ENCODE peak calls at places on chromosomes 4 and X, in seven cellular contexts. X is brain microvascular endothelial cell, M is fibroblast of lung, B is BJ, N is heart left ventricle, L is stomach, R is fibroblast of mammary gland. V is an unnamed sample.

GRCh38 chr4:3775011-3775410 is 8.8 kb downstream of the ADRA2C start:
- DNase-seq in M (no peak), B (no peak), L (no peak), N (no peak), X (no peak), R (no peak), V (no peak)

GRCh38 chr4:112748352-112748900 is 111.5 kb downstream of the LARP7 start:
- DNase-seq in N (no peak), M (no peak), L (no peak), X (no peak), B (no peak), R (no peak), V (no peak)

GRCh38 chr4:85637778-85638177 is 162.8 kb downstream of the ARHGAP24 start:
- DNase-seq in N (no peak), B (no peak), M (no peak), X (no peak), L (no peak), R (no peak), V (no peak)

GRCh38 chrX:42096262-42096939 is 173.0 kb upstream of the CASK start:
- DNase-seq in N (peak), R (peak), B (peak), L (peak), X (peak), M (peak), V (peak)

GRCh38 chr4:7190278-7190594 is 2.1 kb upstream of the SORCS2 start:
- DNase-seq in M (no peak), R (no peak), B (no peak), L (no peak), X (no peak), N (no peak), V (no peak)

GRCh38 chr4:128715616-128716015 is 93.9 kb upstream of the JADE1 start:
- DNase-seq in R (peak), L (no peak), X (no peak), N (no peak), M (peak), B (peak), V (no peak)

GRCh38 chr4:185811509-185812364 is at the start of gene SORBS2:
- DNase-seq in R (peak), B (no peak), N (no peak), M (peak), L (peak), X (peak), V (no peak)

GRCh38 chr4:124334119-124334518 is 378.4 kb downstream of the ANKRD50 start:
- DNase-seq in N (no peak), B (peak), R (peak), M (peak), L (no peak), X (peak), V (peak)

GRCh38 chr4:142645478-142646108 is 200.5 kb downstream of the INPP4B start:
- DNase-seq in X (peak), R (no peak), N (peak), B (no peak), L (no peak), M (peak), V (no peak)

GRCh38 chr4:53801373-53801772 is 210.1 kb upstream of the LNX1 start:
- DNase-seq in B (no peak), M (no peak), N (no peak), L (no peak), R (no peak), X (no peak), V (no peak)

GRCh38 chr4:125833-126232 is 1.5 kb downstream of the ZNF718 start:
- DNase-seq in L (no peak), R (no peak), X (no peak), N (no peak), M (no peak), B (no peak), V (no peak)

GRCh38 chr4:53478671-53479456 is 101.4 kb downstream of the FIP1L1 start:
- DNase-seq in L (no peak), M (peak), B (peak), R (peak), N (no peak), X (peak), V (peak)

GRCh38 chr4:18568600-18568999 is 547.0 kb upstream of the LCORL start:
- DNase-seq in L (no peak), X (no peak), M (no peak), B (no peak), R (peak), N (no peak), V (no peak)

GRCh38 chr4:73859614-73860088 is 6.6 kb downstream of the PF4V1 start:
- DNase-seq in L (no peak), M (peak), B (no peak), X (peak), R (no peak), N (no peak), V (no peak)

GRCh38 chrX:51860679-51861078 is 32.7 kb upstream of the MAGED1 start:
- DNase-seq in N (peak), M (peak), L (no peak), X (no peak), B (no peak), R (peak), V (peak)
- TF ChIP-seq CTCF in N (peak), M (peak), L (no peak), X (peak), B (peak), R (peak), V (peak)

GRCh38 chr4:99091174-99091573 is 2.6 kb upstream of the ADH5 start:
- DNase-seq in N (no peak), M (no peak), X (no peak), B (no peak), R (no peak), L (no peak), V (no peak)
- H3K4me3 ChIP-seq in N (no peak), M (peak), X (no peak), B (peak), R (no peak), L (no peak), V (peak)

GRCh38 chr4:68582339-68582717 is 6.2 kb upstream of the UGT2B17 start:
- DNase-seq in R (no peak), X (no peak), M (no peak), L (no peak), N (no peak), B (no peak), V (no peak)

GRCh38 chr4:68575081-68575480 is 1.0 kb downstream of the UGT2B17 start:
- DNase-seq in N (no peak), X (no peak), B (no peak), M (no peak), L (no peak), R (no peak), V (no peak)

GRCh38 chr4:68581382-68582338 is 5.5 kb upstream of the UGT2B17 start:
- DNase-seq in R (no peak), L (no peak), X (no peak), B (no peak), M (no peak), N (no peak), V (no peak)

GRCh38 chr4:68576272-68577100 is at the start of gene UGT2B17:
- DNase-seq in R (no peak), B (no peak), X (no peak), N (no peak), L (no peak), M (no peak), V (no peak)

GRCh38 chr4:68577590-68577989 is 1.5 kb upstream of the UGT2B17 start:
- DNase-seq in B (no peak), L (no peak), R (no peak), N (no peak), X (no peak), M (no peak), V (no peak)
- TF ChIP-seq CTCF in B (no peak), L (no peak), R (no peak), N (no peak), X (no peak), M (no peak), V (no peak)

DNA sequence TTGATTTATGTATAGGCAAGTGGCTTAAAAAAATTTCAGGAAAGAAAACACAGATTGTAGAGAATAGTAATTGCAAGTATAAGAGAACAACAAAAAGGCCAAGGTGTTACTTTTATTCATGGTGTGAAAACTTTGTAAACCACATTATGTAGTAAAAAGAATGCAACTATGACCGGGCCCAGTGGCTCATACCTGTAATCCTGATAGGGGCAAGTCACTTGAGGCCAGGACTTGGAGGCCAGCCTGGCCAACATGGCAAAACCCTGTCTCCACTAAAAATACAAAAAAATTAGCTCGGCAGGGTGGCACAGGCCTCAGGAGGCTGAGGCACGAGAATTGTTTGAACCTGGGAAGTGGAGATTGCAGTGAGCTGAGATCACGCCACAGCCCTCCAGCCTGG is 131.7 kb downstream of the DCK start:
- DNase-seq in M (no peak), B (no peak), L (no peak), N (no peak), X (no peak), R (no peak), V (no peak)
- H3K4me3 ChIP-seq in M (no peak), B (no peak), L (no peak), N (no peak), X (no peak), R (no peak), V (no peak)